ENCODE peak calls at places on chromosomes 7 and 10, in five cellular contexts. J is AG04450, B is choroid plexus epithelial cell, T is fibroblast of mammary gland, Q is fibroblast of the aortic adventitia. S is an unnamed sample.
A peak's percentile ranks its signal among the peaks of the same experiment; 100 is the strongest.

GRCh38 chr10:115572740-115573455 is 479.7 kb downstream of the ATRNL1 start:
- DNase-seq in Q (no peak), J (no peak), T (no peak), B (no peak), S (no peak)

GRCh38 chr7:118306771-118307170 is 82.3 kb downstream of the ANKRD7 start:
- DNase-seq in J (no peak), T (peak; percentile 41), B (peak; percentile 35), Q (no peak), S (no peak)

GRCh38 chr10:57830877-57831535 is 436.7 kb downstream of the IPMK start:
- DNase-seq in Q (no peak), B (no peak), T (no peak), J (no peak), S (no peak)

GRCh38 chr10:47441973-47442750 is 41.8 kb downstream of the ANXA8 start:
- DNase-seq in T (no peak), Q (no peak), J (no peak), B (no peak), S (no peak)

GRCh38 chr7:50308301-50309129 is 4.0 kb downstream of the IKZF1 start:
- DNase-seq in T (no peak), J (no peak), Q (no peak), B (no peak), S (no peak)

GRCh38 chr10:76354349-76354748 is 922.9 kb downstream of the LRMDA start:
- DNase-seq in T (no peak), B (no peak), Q (no peak), J (no peak), S (no peak)

GRCh38 chr10:12603766-12604470 is 254.6 kb downstream of the CAMK1D start:
- DNase-seq in B (no peak), Q (no peak), J (no peak), T (no peak), S (no peak)

GRCh38 chr10:110141747-110142625 is 65.4 kb upstream of the MXI1 start:
- DNase-seq in Q (no peak), B (no peak), T (no peak), J (no peak), S (peak; percentile 55)

GRCh38 chr10:11328264-11329054 is 283.0 kb downstream of the USP6NL start:
- DNase-seq in J (no peak), Q (no peak), B (no peak), T (no peak), S (no peak)

GRCh38 chr7:28582226-28582625 is 169.9 kb downstream of the CREB5 start:
- DNase-seq in T (no peak), Q (no peak), J (no peak), B (no peak), S (no peak)

GRCh38 chr10:99431190-99431549 is 746 bp upstream of the GOT1 start:
- DNase-seq in B (peak; percentile 40), Q (peak; percentile 52), J (no peak), T (peak; percentile 66), S (peak; percentile 48)

GRCh38 chr10:98624963-98625362 is 178.2 kb upstream of the HPS1 start:
- DNase-seq in Q (no peak), T (no peak), J (no peak), B (no peak), S (no peak)

GRCh38 chr10:110051487-110051886 is 43.7 kb downstream of the ADD3 start:
- DNase-seq in T (no peak), B (no peak), J (no peak), Q (no peak), S (no peak)

GRCh38 chr10:67772894-67773511 is 65.0 kb downstream of the DNAJC12 start:
- DNase-seq in B (no peak), Q (no peak), J (peak; percentile 18), T (peak; percentile 17), S (no peak)

GRCh38 chr7:70360557-70360956 is 762.3 kb downstream of the AUTS2 start:
- DNase-seq in J (no peak), B (no peak), T (no peak), Q (no peak), S (no peak)

GRCh38 chr7:105680505-105681187 is 99.4 kb upstream of the EFCAB10 start:
- DNase-seq in Q (no peak), T (peak; percentile 54), J (no peak), B (no peak), S (no peak)

GRCh38 chr7:95579318-95579717 is 17.0 kb downstream of the PDK4 start:
- DNase-seq in B (no peak), Q (no peak), J (no peak), T (no peak), S (no peak)

GRCh38 chr7:69654381-69654780 is 56.1 kb downstream of the AUTS2 start:
- DNase-seq in T (peak; percentile 73), J (no peak), B (peak; percentile 32), Q (peak; percentile 22), S (peak; percentile 34)

GRCh38 chr10:74813371-74813770 is 13.0 kb upstream of the KAT6B start:
- DNase-seq in B (no peak), T (no peak), Q (no peak), J (no peak), S (no peak)

GRCh38 chr10:36634916-36635315 is 490.5 kb upstream of the ANKRD30A start:
- DNase-seq in J (peak; percentile 13), T (peak; percentile 68), B (peak; percentile 69), Q (peak; percentile 60), S (peak; percentile 45)

GRCh38 chr7:75966209-75966961 is 28.0 kb downstream of the TMEM120A start:
- DNase-seq in Q (peak; percentile 51), T (peak; percentile 97), J (no peak), B (no peak), S (no peak)

DNA sequence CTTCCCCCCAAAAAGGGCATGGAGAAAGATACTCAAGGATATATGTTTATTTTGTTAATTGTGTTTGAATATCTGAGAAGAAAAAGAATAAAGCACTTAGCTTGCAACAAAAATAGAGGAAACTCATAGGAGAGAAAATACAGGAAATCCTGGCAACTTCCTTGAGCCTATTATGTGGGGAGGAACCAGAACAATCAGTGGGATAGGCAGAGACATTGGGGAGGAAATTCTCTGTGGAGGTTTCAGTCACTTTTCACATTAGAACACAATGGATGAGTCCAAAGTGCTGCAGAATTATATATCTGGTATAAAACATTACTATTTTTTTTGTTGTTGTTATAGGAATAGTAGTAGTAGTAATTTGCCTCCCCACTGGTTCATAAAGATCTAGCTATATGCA is 240.1 kb downstream of the THSD7A start:
- DNase-seq in Q (no peak), T (no peak), B (no peak), J (no peak), S (no peak)
- H3K4me3 ChIP-seq in Q (no peak overlapping the region), T (no peak overlapping the region), B (no peak overlapping the region), J (no peak overlapping the region), S (no peak overlapping the region)

DNA sequence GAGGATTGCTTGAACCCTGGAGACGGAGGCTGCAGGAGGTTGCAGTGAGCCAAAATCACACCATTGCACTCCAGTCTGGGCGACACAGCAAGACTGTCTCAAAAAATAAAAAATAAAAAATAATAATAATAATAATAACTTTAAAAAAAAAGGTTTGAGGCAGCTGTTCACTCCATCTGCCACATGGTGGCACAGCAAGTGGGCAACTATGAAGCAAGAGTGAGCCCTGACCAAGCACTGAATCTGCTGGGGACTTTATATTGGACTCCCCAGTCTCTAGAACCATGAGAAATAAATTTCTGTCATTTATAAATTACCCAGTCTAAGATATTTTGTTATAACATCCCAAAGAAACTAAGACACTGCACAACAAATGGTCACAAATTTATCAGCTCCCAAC is 14.6 kb upstream of the BRI3 start:
- DNase-seq in T (peak; percentile 37), J (no peak), Q (peak; percentile 52), B (peak; percentile 45), S (peak; percentile 52)
- TF ChIP-seq CTCF in T (peak; percentile 45), J (peak; percentile 38), Q (peak; percentile 65), B (peak; percentile 52), S (peak; percentile 52)

GRCh38 chr7:128835231-128835751 is 5.1 kb downstream of the FLNC start:
- DNase-seq in T (no peak), B (no peak), J (no peak), Q (no peak), S (no peak)
- H3K4me3 ChIP-seq in T (no peak overlapping the region), B (no peak overlapping the region), J (no peak overlapping the region), Q (no peak overlapping the region), S (no peak overlapping the region)

GRCh38 chr10:23530079-23530478 is 91.2 kb downstream of the OTUD1 start:
- DNase-seq in J (no peak), T (peak; percentile 38), Q (peak; percentile 50), B (peak; percentile 59), S (peak; percentile 42)

GRCh38 chr10:23523251-23523650 is 84.4 kb downstream of the OTUD1 start:
- DNase-seq in B (no peak), J (no peak), Q (no peak), T (no peak), S (no peak)

GRCh38 chr10:23533212-23533611 is 94.3 kb downstream of the OTUD1 start:
- DNase-seq in Q (no peak), T (no peak), B (no peak), J (no peak), S (no peak)

GRCh38 chr10:23525406-23525805 is 86.5 kb downstream of the OTUD1 start:
- DNase-seq in B (peak; percentile 32), Q (peak; percentile 14), J (no peak), T (peak; percentile 21), S (peak; percentile 50)

DNA sequence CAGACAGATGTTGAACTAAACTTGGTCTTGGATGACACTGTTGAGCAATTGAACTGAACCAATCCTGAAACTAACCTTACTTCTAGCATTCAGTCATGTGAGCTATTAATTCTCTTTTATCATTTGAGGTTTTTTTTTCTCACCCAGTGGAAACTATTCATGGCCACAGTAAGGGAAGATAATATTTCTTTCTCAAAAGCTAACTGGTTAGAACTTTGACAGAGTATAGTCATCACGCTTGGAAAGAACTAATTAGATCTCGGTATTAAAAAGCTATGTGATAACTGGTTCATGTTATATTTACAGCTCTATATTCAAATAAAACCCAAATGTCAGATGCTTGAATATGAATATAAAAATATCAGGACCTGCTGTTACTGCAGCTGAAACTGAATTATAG is 89.5 kb downstream of the OTUD1 start:
- DNase-seq in J (no peak), Q (no peak), T (no peak), B (no peak), S (no peak)
- TF ChIP-seq CTCF in J (no peak), Q (no peak), T (no peak), B (no peak), S (no peak)

DNA sequence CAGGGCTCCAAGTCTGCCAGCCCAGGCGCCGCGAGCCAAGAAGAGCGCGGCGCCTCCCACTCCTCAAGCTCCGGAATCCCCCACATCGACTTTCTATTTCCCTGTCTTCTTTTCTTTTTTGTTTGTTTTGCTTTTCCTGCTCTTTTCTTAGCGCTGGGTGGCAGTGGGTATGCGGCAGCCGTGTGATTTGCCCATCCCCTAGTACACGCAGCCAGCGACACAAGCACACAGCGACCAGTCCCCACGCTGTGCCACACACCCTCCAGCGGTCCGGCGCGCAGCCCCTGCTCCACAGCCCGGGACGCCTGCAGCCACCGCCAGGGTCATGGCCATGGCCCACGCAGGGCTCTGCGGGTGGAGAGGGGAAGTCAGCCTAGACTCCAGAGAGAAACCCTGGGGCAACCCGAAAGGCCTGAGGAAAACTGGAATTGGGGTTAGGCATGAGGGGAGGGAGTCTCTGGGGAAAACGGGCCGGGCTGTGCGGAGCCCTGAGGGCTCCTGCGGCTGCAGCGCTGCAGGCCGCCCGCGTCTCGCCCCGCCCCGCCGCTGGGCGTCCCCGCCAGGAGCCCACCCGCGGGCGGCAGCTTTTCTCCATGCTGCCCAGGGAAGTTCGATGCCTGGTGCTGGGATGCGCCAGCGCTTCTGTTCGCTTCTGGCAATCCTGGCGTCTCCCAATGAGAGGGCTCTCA is 2.5 kb downstream of the CHRM2 start:
- DNase-seq in Q (no peak), B (no peak), T (no peak), J (no peak), S (no peak)
- H3K4me3 ChIP-seq in Q (peak overlapping the region; percentile 64), B (peak overlapping the region; percentile 60), T (no peak overlapping the region), J (peak overlapping the region; percentile 87), S (peak overlapping the region; percentile 45)